ENCODE peak calls at places on chromosomes 16 and 17, in five cellular contexts. K is HEK293T, Q is caudate nucleus, X is T-helper 1 cell, J is cardiac muscle cell. N is an unnamed sample.

GRCh38 chr17:47931848-47932247 is 9.5 kb upstream of the PNPO start:
- DNase-seq in K (no peak), Q (no peak), X (no peak), J (no peak), N (no peak)

GRCh38 chr16:16186820-16187219 is 36.5 kb downstream of the ABCC6 start:
- DNase-seq in K (no peak), Q (no peak), X (no peak), J (no peak), N (no peak)

GRCh38 chr17:42334667-42335066 is 46.4 kb downstream of the STAT5A start:
- DNase-seq in K (no peak), Q (no peak), X (no peak), J (no peak), N (no peak)

GRCh38 chr17:7435676-7436555 is 681 bp downstream of the TMEM102 start:
- DNase-seq in K (peak; percentile 29), Q (no peak), X (peak; percentile 41), J (peak; percentile 20), N (peak; percentile 71)

GRCh38 chr16:84286568-84287220 is 8.0 kb upstream of the WFDC1 start:
- DNase-seq in K (no peak), Q (no peak), X (no peak), J (peak; percentile 32), N (no peak)

GRCh38 chr17:58693751-58694150 is 1.3 kb downstream of the RAD51C start:
- DNase-seq in K (no peak), Q (no peak), X (no peak), J (no peak), N (no peak)

GRCh38 chr16:49643429-49644142 is 212.3 kb downstream of the ZNF423 start:
- DNase-seq in K (no peak), Q (no peak), X (no peak), J (peak; percentile 70), N (no peak)

GRCh38 chr17:9080296-9080914 is 59.1 kb downstream of the NTN1 start:
- DNase-seq in K (no peak), Q (no peak), X (no peak), J (no peak), N (no peak)

GRCh38 chr16:12901204-12901596 is 198 bp upstream of the SHISA9 start:
- DNase-seq in K (no peak), Q (peak; percentile 41), X (no peak), J (no peak), N (no peak)

GRCh38 chr16:89871895-89872294 is 1.5 kb upstream of the TCF25 start:
- DNase-seq in K (no peak), Q (no peak), X (no peak), J (no peak), N (no peak)

GRCh38 chr17:40442392-40443195 is 656 bp upstream of the IGFBP4 start:
- DNase-seq in K (no peak), Q (no peak), X (no peak), J (no peak), N (no peak)

GRCh38 chr16:87380875-87381274 is 2.7 kb downstream of the FBXO31 start:
- DNase-seq in K (no peak), Q (no peak), X (no peak), J (peak; percentile 28), N (no peak)

GRCh38 chr17:21024024-21024423 is 18.8 kb downstream of the USP22 start:
- DNase-seq in K (no peak), Q (no peak), X (no peak), J (peak; percentile 22), N (no peak)

GRCh38 chr16:14015948-14016347 is 55.2 kb upstream of the MRTFB start:
- DNase-seq in K (no peak), Q (peak; percentile 12), X (no peak), J (peak; percentile 81), N (no peak)

GRCh38 chr16:52603015-52603414 is 56.1 kb upstream of the TOX3 start:
- DNase-seq in K (no peak), Q (no peak), X (no peak), J (no peak), N (no peak)

GRCh38 chr17:45907720-45908395 is 13.5 kb downstream of the MAPT start:
- DNase-seq in K (no peak), Q (no peak), X (no peak), J (no peak), N (no peak)

GRCh38 chr16:68232335-68232734 is 3.6 kb downstream of the ESRP2 start:
- DNase-seq in K (no peak), Q (no peak), X (no peak), J (no peak), N (no peak)

GRCh38 chr16:81567987-81568748 is 123.6 kb downstream of the CMIP start:
- DNase-seq in K (no peak), Q (no peak), X (no peak), J (peak; percentile 57), N (no peak)

GRCh38 chr17:50097455-50097854 is 2.3 kb downstream of the PDK2 start:
- DNase-seq in K (no peak), Q (no peak), X (no peak), J (no peak), N (no peak)

GRCh38 chr17:79382313-79382712 is 228.5 kb downstream of the RBFOX3 start:
- DNase-seq in K (no peak), Q (no peak), X (no peak), J (no peak), N (no peak)

GRCh38 chr17:71461504-71462197 is 659.2 kb upstream of the SOX9 start:
- DNase-seq in K (no peak), Q (no peak), X (no peak), J (no peak), N (no peak)

GRCh38 chr17:15349119-15349518 is 7.7 kb upstream of the TEKT3 start:
- DNase-seq in K (no peak), Q (no peak), X (no peak), J (no peak), N (no peak)

GRCh38 chr17:28216528-28216927 is 102.5 kb upstream of the TMEM97 start:
- DNase-seq in K (no peak), Q (no peak), X (no peak), J (peak; percentile 34), N (no peak)

GRCh38 chr16:72561-73537 is at the start of gene RHBDF1:
- DNase-seq in K (peak; percentile 68), Q (peak; percentile 24), X (no peak), J (peak; percentile 71), N (no peak)

GRCh38 chr17:34527121-34527907 is 52.1 kb upstream of the TMEM132E start:
- DNase-seq in K (no peak), Q (no peak), X (no peak), J (no peak), N (no peak)

GRCh38 chr16:58440094-58440493 is 47.8 kb downstream of the GINS3 start:
- DNase-seq in K (no peak), Q (no peak), X (no peak), J (no peak), N (no peak)

GRCh38 chr17:63817736-63818385 is 9.4 kb upstream of the PSMC5 start:
- DNase-seq in K (no peak), Q (no peak), X (no peak), J (no peak), N (no peak)

N was measured in activated CD4-positive, alpha-beta T cell treated with anti-CD3 and anti-CD28 coated beads, Interleukin-2, amount 10 ng/mL, durations not matched to agents 7 days and 5 days.